ENCODE peak calls at places on chromosome 11, in five cellular contexts. One of them, this sample, is unnamed.

GRCh38 chr11:70627219-70627618 is 228.9 kb downstream of the CTTN start:
- DNase-seq in A549: no peak
- DNase-seq in GM12878: no peak
- DNase-seq in adrenal gland: no peak
- DNase-seq in uterus: no peak
- DNase-seq in this sample: no peak

GRCh38 chr11:45560153-45560934 is 105.1 kb downstream of the CHST1 start:
- DNase-seq in A549: no peak
- DNase-seq in adrenal gland: no peak
- DNase-seq in uterus: no peak
- DNase-seq in GM12878: no peak
- DNase-seq in this sample: peak

GRCh38 chr11:126378763-126379162 is 23.3 kb downstream of the ST3GAL4 start:
- DNase-seq in uterus: no peak
- DNase-seq in GM12878: no peak
- DNase-seq in adrenal gland: no peak
- DNase-seq in A549: no peak
- DNase-seq in this sample: no peak

GRCh38 chr11:110463153-110463552 is 33.4 kb downstream of the FDX1 start:
- DNase-seq in GM12878: no peak
- DNase-seq in adrenal gland: no peak
- DNase-seq in A549: no peak
- DNase-seq in uterus: peak
- DNase-seq in this sample: no peak

GRCh38 chr11:2510626-2511402 is 66.0 kb downstream of the KCNQ1 start:
- DNase-seq in uterus: peak
- DNase-seq in adrenal gland: peak
- DNase-seq in A549: no peak
- DNase-seq in GM12878: no peak
- DNase-seq in this sample: peak

GRCh38 chr11:118789501-118790356 is 1.2 kb downstream of the DDX6 start:
- DNase-seq in A549: no peak
- DNase-seq in adrenal gland: no peak
- DNase-seq in uterus: no peak
- DNase-seq in GM12878: peak
- DNase-seq in this sample: no peak

GRCh38 chr11:128463975-128464374 is 123.4 kb downstream of the ETS1 start:
- DNase-seq in GM12878: no peak
- DNase-seq in adrenal gland: no peak
- DNase-seq in uterus: no peak
- DNase-seq in A549: no peak
- DNase-seq in this sample: no peak

GRCh38 chr11:115275045-115275444 is 229.2 kb downstream of the CADM1 start:
- DNase-seq in adrenal gland: no peak
- DNase-seq in A549: no peak
- DNase-seq in GM12878: no peak
- DNase-seq in uterus: no peak
- DNase-seq in this sample: no peak

GRCh38 chr11:125338886-125339811 is 156.9 kb downstream of the FEZ1 start:
- DNase-seq in adrenal gland: no peak
- DNase-seq in uterus: peak
- DNase-seq in GM12878: no peak
- DNase-seq in A549: no peak
- DNase-seq in this sample: no peak

GRCh38 chr11:3831378-3832239 is 9.2 kb downstream of the RHOG start:
- DNase-seq in GM12878: no peak
- DNase-seq in A549: no peak
- DNase-seq in adrenal gland: no peak
- DNase-seq in uterus: no peak
- DNase-seq in this sample: no peak

GRCh38 chr11:70536051-70536877 is 137.9 kb downstream of the CTTN start:
- DNase-seq in A549: no peak
- DNase-seq in adrenal gland: no peak
- DNase-seq in uterus: no peak
- DNase-seq in GM12878: no peak
- DNase-seq in this sample: no peak

GRCh38 chr11:61572913-61573312 is 8.0 kb downstream of the SYT7 start:
- DNase-seq in A549: no peak
- DNase-seq in adrenal gland: no peak
- DNase-seq in uterus: no peak
- DNase-seq in GM12878: no peak
- DNase-seq in this sample: no peak

GRCh38 chr11:68035266-68035876 is 3.5 kb upstream of the TCIRG1 start:
- DNase-seq in adrenal gland: no peak
- DNase-seq in uterus: no peak
- DNase-seq in GM12878: no peak
- DNase-seq in A549: no peak
- DNase-seq in this sample: no peak

DNA sequence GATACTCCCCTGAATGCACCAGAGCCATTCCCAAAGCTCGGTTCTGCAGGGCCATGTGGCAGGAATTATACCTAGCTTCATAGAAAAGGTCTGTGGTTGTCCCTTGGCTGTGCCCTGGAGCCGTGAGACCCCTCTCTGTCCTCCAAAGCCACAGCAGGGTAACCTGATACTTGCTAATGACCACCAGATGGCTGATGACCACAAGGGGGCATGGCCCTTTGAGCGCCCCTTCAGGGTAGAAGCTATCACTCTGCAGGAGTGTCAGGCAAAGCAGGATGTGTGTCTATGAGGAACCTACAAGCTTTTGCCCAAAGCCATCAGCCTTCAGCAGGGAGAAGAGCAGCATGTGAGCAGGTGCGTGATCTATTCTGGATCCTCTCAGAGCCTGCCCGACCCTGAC is 95.3 kb downstream of the NTM start:
- DNase-seq in A549: no peak
- DNase-seq in uterus: no peak
- DNase-seq in adrenal gland: no peak
- DNase-seq in GM12878: no peak
- DNase-seq in this sample: no peak
- TF ChIP-seq CTCF in A549: no peak
- TF ChIP-seq CTCF in uterus: no peak
- TF ChIP-seq CTCF in adrenal gland: no peak
- TF ChIP-seq CTCF in GM12878: no peak
- TF ChIP-seq CTCF in this sample: no peak

GRCh38 chr11:20611892-20612291 is 12.5 kb downstream of the SLC6A5 start:
- DNase-seq in adrenal gland: no peak
- DNase-seq in A549: no peak
- DNase-seq in GM12878: no peak
- DNase-seq in uterus: no peak
- DNase-seq in this sample: no peak

GRCh38 chr11:20610825-20611224 is 11.4 kb downstream of the SLC6A5 start:
- DNase-seq in GM12878: no peak
- DNase-seq in adrenal gland: no peak
- DNase-seq in uterus: no peak
- DNase-seq in A549: no peak
- DNase-seq in this sample: no peak

GRCh38 chr11:20609727-20610707 is 10.6 kb downstream of the SLC6A5 start:
- DNase-seq in adrenal gland: peak
- DNase-seq in A549: peak
- DNase-seq in uterus: peak
- DNase-seq in GM12878: no peak
- DNase-seq in this sample: peak

GRCh38 chr11:20611445-20611844 is 12.0 kb downstream of the SLC6A5 start:
- DNase-seq in adrenal gland: no peak
- DNase-seq in GM12878: no peak
- DNase-seq in uterus: no peak
- DNase-seq in A549: no peak
- DNase-seq in this sample: no peak

GRCh38 chr11:20608938-20609337 is 9.5 kb downstream of the SLC6A5 start:
- DNase-seq in uterus: no peak
- DNase-seq in GM12878: no peak
- DNase-seq in adrenal gland: no peak
- DNase-seq in A549: no peak
- DNase-seq in this sample: no peak
- H3K27ac ChIP-seq in uterus: no peak
- H3K27ac ChIP-seq in GM12878: no peak
- H3K27ac ChIP-seq in adrenal gland: no peak
- H3K27ac ChIP-seq in A549: no peak
- H3K27ac ChIP-seq in this sample: no peak

GRCh38 chr11:66263785-66264184 is 4.7 kb upstream of the RAB1B start:
- DNase-seq in uterus: no peak
- DNase-seq in A549: no peak
- DNase-seq in adrenal gland: no peak
- DNase-seq in GM12878: no peak
- DNase-seq in this sample: no peak
- TF ChIP-seq POLR2A in uterus: no peak
- TF ChIP-seq POLR2A in A549: no peak
- TF ChIP-seq POLR2A in adrenal gland: no peak
- TF ChIP-seq POLR2A in GM12878: no peak
- TF ChIP-seq POLR2A in this sample: no peak

DNA sequence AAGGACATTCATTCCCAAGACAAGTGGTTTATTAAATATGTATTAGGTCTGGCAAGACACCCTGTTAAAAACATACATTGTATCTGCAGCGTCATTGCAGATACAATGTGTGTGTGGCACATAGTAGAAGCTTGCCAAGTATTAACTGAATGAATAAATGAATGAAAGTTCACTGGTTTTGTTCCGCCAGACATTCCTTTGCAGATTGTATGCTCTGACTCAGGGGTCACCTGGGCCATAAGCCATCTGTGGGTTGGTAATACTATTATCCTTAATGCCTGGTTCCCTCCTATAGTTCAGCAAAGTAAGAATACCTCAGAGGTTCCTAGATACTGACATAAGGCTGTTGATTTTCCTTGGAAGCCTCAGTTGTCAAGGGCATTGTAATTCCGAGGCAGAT is 377.3 kb upstream of the CCDC90B start:
- DNase-seq in adrenal gland: no peak
- DNase-seq in A549: no peak
- DNase-seq in uterus: no peak
- DNase-seq in GM12878: no peak
- DNase-seq in this sample: no peak
- TF ChIP-seq CTCF in adrenal gland: no peak
- TF ChIP-seq CTCF in A549: no peak
- TF ChIP-seq CTCF in uterus: no peak
- TF ChIP-seq CTCF in GM12878: no peak
- TF ChIP-seq CTCF in this sample: no peak